ENCODE peak calls at places on chromosomes 4 and X, in four cellular contexts. N, Y, R and K are unnamed samples. For H3K27me3, the result is how much of the 10 kb centered on the place peaks cover.

GRCh38 chrX:119503484-119503861 is 35.2 kb downstream of the SLC25A5 start:
- DNase-seq in N (peak), Y (peak), R (peak), K (peak)

GRCh38 chr4:161799687-161800086 is 364.1 kb downstream of the FSTL5 start:
- DNase-seq in N (no peak), Y (peak), R (no peak), K (no peak)

GRCh38 chr4:10608501-10609219 is 75.9 kb downstream of the CLNK start:
- DNase-seq in N (no peak), Y (peak), R (no peak), K (no peak)

GRCh38 chr4:182776376-182777058 is 140.7 kb downstream of the DCTD start:
- DNase-seq in N (no peak), Y (peak), R (no peak), K (no peak)

GRCh38 chr4:126264839-126265238 is 950.1 kb downstream of the FAT4 start:
- DNase-seq in N (no peak), Y (peak), R (no peak), K (no peak)

GRCh38 chrX:1472975-1473374 is 20.3 kb upstream of the ASMTL start:
- DNase-seq in N (no peak), Y (no peak), R (no peak), K (no peak)

GRCh38 chr4:184434496-184435066 is 39.8 kb downstream of the IRF2 start:
- DNase-seq in N (no peak), Y (no peak), R (no peak), K (no peak)

GRCh38 chr4:2076908-2077534 is 17.9 kb downstream of the NAT8L start:
- DNase-seq in N (no peak), Y (no peak), R (peak), K (no peak)

GRCh38 chr4:41209901-41210300 is 4.4 kb downstream of the APBB2 start:
- DNase-seq in N (no peak), Y (no peak), R (peak), K (peak)

GRCh38 chr4:41205854-41206460 is 8.4 kb downstream of the APBB2 start:
- DNase-seq in N (no peak), Y (peak), R (no peak), K (no peak)

GRCh38 chr4:41212221-41213203 is 1.8 kb downstream of the APBB2 start:
- DNase-seq in N (peak), Y (peak), R (no peak), K (no peak)

GRCh38 chr4:41207330-41207831 is 7.0 kb downstream of the APBB2 start:
- DNase-seq in N (no peak), Y (no peak), R (no peak), K (no peak)

GRCh38 chr4:41209187-41209586 is 5.2 kb downstream of the APBB2 start:
- DNase-seq in N (peak), Y (no peak), R (peak), K (peak)
- H3K27ac ChIP-seq in N (peak), Y (no peak), R (no peak), K (no peak)

DNA sequence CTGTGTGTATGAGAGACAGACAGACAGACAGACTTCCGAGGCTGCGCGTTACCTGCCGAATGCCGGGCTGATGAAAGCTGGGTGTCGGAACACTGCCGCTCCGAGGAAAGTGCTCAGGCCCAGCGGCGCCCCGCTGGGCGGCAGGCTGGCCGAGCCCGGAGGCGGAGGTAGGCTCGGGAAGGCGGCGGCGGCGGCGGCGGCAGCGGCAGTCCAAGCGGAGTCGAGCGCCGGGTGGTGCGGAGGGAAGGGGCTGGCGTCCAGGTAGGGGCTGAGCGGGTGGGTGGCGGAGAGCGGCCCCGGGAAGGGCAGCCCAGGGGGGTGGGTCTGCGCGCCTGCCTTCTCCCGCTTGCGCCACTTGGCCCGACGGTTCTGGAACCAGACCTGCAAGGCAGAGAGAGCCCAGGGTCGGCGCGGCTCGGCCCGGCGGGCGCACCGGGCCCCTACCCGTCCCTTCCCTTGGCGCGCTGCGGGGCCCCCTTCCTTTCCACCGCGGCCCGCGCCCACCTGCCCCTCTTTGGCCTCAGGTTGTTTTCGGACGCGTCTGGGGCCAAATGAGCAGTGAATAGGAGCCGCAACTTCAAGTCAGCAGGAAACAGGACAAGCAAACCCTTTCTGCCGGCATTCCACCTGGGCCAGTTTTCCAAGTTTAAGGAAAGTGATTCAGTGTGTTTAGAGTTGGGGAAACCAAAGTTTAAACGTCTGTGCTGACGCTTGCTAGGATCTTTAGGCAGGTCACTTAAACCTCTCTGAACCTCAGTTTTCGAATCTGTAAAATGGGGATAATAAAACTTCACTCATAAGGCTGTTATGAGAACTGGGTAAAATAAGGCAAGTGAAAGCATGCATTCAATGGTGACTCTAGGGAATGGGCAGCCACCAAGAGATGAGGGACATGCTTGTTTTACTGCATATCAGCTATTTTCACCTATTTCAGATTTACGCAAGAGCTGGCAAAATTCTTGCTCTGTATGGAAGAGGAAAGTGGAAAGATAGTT is 8.4 kb downstream of the ARX start:
- DNase-seq in N (no peak), Y (no peak), R (no peak), K (no peak)
- H3K27me3 ChIP-seq in N (under half), Y (half or more), R (under half), K (under half)

GRCh38 chr4:87089368-87089767 is 131.1 kb downstream of the KLHL8 start:
- DNase-seq in N (no peak), Y (no peak), R (no peak), K (no peak)

GRCh38 chr4:87086143-87086805 is 134.1 kb downstream of the KLHL8 start:
- DNase-seq in N (no peak), Y (no peak), R (no peak), K (no peak)

GRCh38 chr4:87088188-87088587 is 132.2 kb downstream of the KLHL8 start:
- DNase-seq in N (no peak), Y (no peak), R (no peak), K (no peak)

GRCh38 chr4:87090305-87090704 is 130.1 kb downstream of the KLHL8 start:
- DNase-seq in N (no peak), Y (no peak), R (no peak), K (no peak)

DNA sequence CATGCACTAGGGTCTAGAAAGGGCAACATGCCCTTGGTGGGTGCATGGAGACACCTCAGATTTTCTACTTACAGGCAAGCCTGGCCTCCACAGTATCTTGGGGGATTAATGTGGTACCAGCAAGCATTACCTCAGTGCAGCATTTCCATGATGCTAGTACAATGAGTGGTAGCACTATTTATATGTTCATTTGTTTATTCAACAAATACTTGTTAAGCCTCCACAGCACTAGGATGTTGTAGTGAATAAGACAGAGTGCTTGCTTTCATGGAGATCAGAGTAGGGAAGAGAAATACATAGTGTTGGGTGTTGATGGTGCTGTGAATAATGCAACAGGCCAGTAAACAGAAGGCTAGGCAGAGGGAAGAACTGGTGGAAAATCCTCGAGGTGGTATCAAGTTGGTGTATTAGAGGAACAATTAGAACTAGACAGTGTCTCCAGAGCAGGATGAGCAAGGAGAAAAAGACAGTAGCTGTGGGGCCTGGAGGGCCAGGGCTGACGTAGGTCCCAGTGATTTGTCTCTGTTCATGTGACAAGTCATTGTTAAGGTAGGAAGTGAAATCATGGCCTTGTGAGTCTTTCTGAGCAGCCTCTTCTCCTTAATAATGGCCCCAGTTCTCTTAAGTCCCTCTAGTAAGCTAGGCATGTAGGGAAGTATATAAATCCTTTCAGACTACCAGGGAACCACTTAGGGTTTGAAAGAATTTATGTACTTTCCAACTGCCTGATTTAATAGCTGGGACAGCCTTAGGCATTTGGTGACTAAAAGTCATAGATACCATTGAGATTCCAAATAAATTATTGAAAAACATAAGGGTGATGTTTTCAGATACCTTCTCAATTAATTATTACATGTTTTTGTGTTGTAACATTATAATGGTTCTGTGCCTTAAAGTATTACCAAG is 133.2 kb downstream of the KLHL8 start:
- DNase-seq in N (no peak), Y (peak), R (no peak), K (no peak)
- TF ChIP-seq POLR2A in N (no peak), Y (no peak), R (no peak), K (no peak)

GRCh38 chr4:140013088-140013487 is 140.9 kb downstream of the MAML3 start:
- DNase-seq in N (no peak), Y (no peak), R (no peak), K (no peak)
- H3K27ac ChIP-seq in N (peak), Y (no peak), R (no peak), K (no peak)